ENCODE peak calls at places on chromosomes 11 and 22, in six cellular contexts. T, G, J, N, C and M are unnamed samples.
A peak's percentile ranks its signal among the peaks of the same experiment; 100 is the strongest.

GRCh38 chr22:48442663-48443062 is 1385.0 kb downstream of the BRD1 start:
- DNase-seq in T (no peak), G (no peak), J (no peak), N (no peak), C (no peak), M (no peak)

GRCh38 chr22:37983860-37984791 is at the start of gene SOX10:
- DNase-seq in T (no peak), G (no peak), J (no peak), N (no peak), C (no peak), M (no peak)

GRCh38 chr11:91133361-91133760 is 910.5 kb upstream of the CHORDC1 start:
- DNase-seq in T (no peak), G (no peak), J (no peak), N (no peak), C (no peak), M (no peak)

GRCh38 chr22:38353701-38354100 is 36.5 kb upstream of the CSNK1E start:
- DNase-seq in T (no peak), G (no peak), J (no peak), N (peak; percentile 50), C (no peak), M (no peak)

GRCh38 chr11:97414801-97415200 is 1025.0 kb downstream of the JRKL start:
- DNase-seq in T (no peak), G (peak; percentile 2), J (no peak), N (no peak), C (no peak), M (no peak)

GRCh38 chr11:121767433-121767832 is 314.7 kb upstream of the SORL1-AS1 start:
- DNase-seq in T (no peak), G (no peak), J (no peak), N (no peak), C (no peak), M (no peak)

GRCh38 chr11:44979536-44980399 is 29.1 kb upstream of the TP53I11 start:
- DNase-seq in T (no peak), G (peak; percentile 62), J (no peak), N (no peak), C (peak; percentile 94), M (no peak)

GRCh38 chr11:62266558-62266957 is 3.4 kb upstream of the SCGB2A2 start:
- DNase-seq in T (no peak), G (peak; percentile 80), J (no peak), N (no peak), C (no peak), M (no peak)

GRCh38 chr11:47403571-47403970 is 4.8 kb upstream of the SLC39A13 start:
- DNase-seq in T (no peak), G (no peak), J (no peak), N (no peak), C (no peak), M (no peak)

GRCh38 chr22:43862882-43863202 is 529 bp upstream of the SULT4A1 start:
- DNase-seq in T (no peak), G (no peak), J (no peak), N (no peak), C (no peak), M (no peak)
- H3K4me3 ChIP-seq in T (peak overlapping the region; percentile 34), G (no peak overlapping the region), J (no peak overlapping the region), N (no peak overlapping the region), C (no peak overlapping the region), M (no peak overlapping the region)

DNA sequence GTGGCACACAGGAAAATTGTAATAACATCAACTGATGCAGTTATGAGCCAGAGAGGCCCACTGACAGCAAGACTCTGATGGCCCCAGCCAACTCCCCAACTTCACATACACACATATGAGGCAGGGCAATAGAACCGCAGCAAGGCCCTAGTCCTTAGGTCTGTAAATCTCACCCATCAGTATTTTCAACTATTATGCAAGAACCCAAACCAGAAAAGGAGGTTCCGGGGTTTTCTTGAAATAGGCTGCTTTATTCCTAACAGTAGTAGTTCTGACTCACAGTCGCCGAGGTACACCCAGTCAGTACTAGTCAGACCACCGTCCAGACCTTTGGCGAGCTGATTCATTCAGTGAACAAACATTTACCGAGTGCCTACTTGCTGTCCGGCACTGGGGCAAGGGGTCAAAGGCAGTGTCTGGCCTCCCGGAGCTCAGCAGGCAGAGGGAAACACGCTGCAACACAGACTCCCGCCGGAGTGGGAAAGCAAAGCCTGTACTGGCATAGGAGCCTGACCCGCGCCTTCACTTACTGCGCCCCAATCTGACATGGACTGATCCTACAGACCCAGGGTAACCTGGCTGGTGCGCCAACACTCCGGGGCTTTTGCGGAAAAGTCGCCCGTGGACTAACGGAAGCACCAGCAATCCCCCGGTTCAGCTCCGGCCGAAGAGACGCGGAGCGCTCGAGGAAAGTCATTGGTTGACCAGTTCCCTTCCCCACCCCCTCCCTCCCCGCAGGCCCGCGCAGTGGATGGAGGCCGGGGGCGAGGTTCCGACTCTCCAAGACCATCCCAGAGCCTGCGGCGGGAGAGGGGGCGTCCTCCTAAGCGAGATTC is 1.3 kb downstream of the PLEKHA7 start:
- DNase-seq in T (no peak), G (peak; percentile 96), J (no peak), N (peak; percentile 65), C (peak; percentile 27), M (peak; percentile 10)
- H3K4me3 ChIP-seq in T (no peak overlapping the region), G (peak overlapping the region; percentile 46), J (peak overlapping the region; percentile 18), N (peak overlapping the region; percentile 77), C (peak overlapping the region; percentile 73), M (peak overlapping the region; percentile 30)

DNA sequence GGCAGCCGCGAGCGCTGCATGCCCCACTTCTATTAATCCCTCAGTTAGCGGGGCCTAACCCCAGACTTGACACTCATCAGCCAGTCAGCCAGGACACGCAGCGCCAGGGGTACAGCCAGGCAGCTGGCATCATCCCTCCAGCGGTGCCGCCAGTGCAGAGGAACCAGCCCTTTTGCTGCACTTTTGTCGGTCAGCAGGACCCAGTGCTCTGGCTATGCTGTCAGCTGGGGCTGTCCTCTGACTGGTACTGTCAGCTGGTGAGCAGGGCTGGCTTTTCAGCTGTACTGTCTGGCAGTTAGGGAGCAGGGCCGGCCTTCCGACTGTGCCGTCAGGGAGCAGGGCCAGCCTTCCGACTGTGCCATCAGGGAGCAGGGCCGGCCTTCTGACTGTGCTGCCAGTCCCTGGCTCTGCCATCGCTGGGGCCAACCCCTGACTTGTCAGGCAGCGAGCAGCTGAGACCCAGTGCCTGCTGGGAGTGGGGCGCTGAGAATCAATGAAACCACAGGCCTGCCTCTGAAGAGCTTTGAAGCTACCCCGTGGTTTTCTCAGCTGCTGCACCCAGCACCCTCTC is 115.4 kb downstream of the KIAA1671 start:
- DNase-seq in T (peak; percentile 34), G (no peak), J (no peak), N (no peak), C (no peak), M (no peak)
- H3K4me3 ChIP-seq in T (no peak overlapping the region), G (no peak overlapping the region), J (no peak overlapping the region), N (no peak overlapping the region), C (no peak overlapping the region), M (no peak overlapping the region)

GRCh38 chr11:14764899-14765527 is 121.4 kb downstream of the PDE3B start:
- DNase-seq in T (no peak), G (peak; percentile 85), J (no peak), N (no peak), C (no peak), M (no peak)

GRCh38 chr11:14764213-14764898 is 120.8 kb downstream of the PDE3B start:
- DNase-seq in T (no peak), G (peak; percentile 4), J (no peak), N (no peak), C (no peak), M (no peak)

GRCh38 chr11:14773755-14774154 is 118.3 kb downstream of the CYP2R1 start:
- DNase-seq in T (no peak), G (peak; percentile 36), J (no peak), N (no peak), C (no peak), M (no peak)

GRCh38 chr11:14774738-14775137 is 117.3 kb downstream of the CYP2R1 start:
- DNase-seq in T (no peak), G (peak; percentile 2), J (no peak), N (no peak), C (no peak), M (no peak)

GRCh38 chr11:14768789-14769188 is 123.2 kb downstream of the CYP2R1 start:
- DNase-seq in T (no peak), G (no peak), J (no peak), N (no peak), C (no peak), M (no peak)
- H3K4me3 ChIP-seq in T (no peak overlapping the region), G (no peak overlapping the region), J (no peak overlapping the region), N (no peak overlapping the region), C (no peak overlapping the region), M (no peak overlapping the region)

DNA sequence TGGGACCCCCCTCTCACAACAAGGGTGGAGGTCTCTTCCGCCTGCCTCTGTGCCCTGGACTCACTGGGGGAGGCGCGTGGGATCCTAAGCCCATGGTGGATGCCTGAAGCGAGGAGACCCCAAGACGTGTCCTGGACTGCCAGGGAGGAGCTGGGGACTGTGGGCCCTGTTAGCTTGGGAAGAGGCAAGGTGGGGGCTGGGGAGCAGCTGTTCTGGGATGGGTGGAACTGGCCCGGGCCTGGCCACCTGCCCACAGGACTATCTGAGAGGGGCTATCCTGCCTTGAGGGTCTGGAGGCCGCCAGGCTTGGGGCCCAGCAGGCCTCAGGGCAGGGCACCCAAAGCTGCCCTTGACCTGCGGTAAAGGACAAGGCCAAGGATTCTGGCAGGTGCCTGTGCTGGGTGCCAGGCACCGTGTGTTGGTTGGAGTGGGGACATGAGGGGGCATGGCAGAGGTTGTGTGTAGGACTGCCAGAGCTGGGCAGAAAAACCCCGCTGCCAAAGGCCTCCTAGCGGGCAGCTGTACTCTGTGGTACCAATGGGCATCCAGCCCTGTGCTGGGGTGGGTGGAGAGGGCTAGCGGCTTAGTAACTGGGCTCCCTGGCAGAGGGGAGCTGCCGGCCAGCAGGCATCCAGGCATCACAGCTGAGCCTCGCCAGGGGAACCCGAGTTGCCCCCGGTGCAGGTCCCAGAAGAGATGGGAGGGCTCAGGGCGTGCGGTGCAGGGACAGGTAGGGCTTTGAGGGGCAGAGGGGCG is 670 bp downstream of the LSP1 start:
- DNase-seq in T (no peak), G (no peak), J (no peak), N (no peak), C (no peak), M (no peak)
- H3K4me3 ChIP-seq in T (no peak overlapping the region), G (no peak overlapping the region), J (no peak overlapping the region), N (peak overlapping the region; percentile 11), C (no peak overlapping the region), M (no peak overlapping the region)